ENCODE peak calls at places on chromosomes 7 and 10, in four cellular contexts. One of them, this sample, is unnamed.
A peak's percentile ranks its signal among the peaks of the same experiment; 100 is the strongest.

GRCh38 chr7:43164757-43165156 is 52.3 kb downstream of the HECW1 start:
- DNase-seq in A172: peak; percentile 98
- DNase-seq in CD8-positive, alpha-beta T cell: no peak
- DNase-seq in renal cortical epithelial cell: peak; percentile 90
- DNase-seq in this sample: peak; percentile 93

GRCh38 chr7:55046582-55047347 is 27.9 kb downstream of the EGFR start:
- DNase-seq in A172: no peak
- DNase-seq in CD8-positive, alpha-beta T cell: no peak
- DNase-seq in renal cortical epithelial cell: no peak
- DNase-seq in this sample: no peak

GRCh38 chr7:48411619-48412018 is 240.4 kb downstream of the ABCA13 start:
- DNase-seq in A172: peak; percentile 25
- DNase-seq in CD8-positive, alpha-beta T cell: no peak
- DNase-seq in renal cortical epithelial cell: no peak
- DNase-seq in this sample: peak; percentile 38

GRCh38 chr7:92766461-92767003 is 69.8 kb downstream of the CDK6 start:
- DNase-seq in A172: peak; percentile 60
- DNase-seq in CD8-positive, alpha-beta T cell: no peak
- DNase-seq in renal cortical epithelial cell: peak; percentile 86
- DNase-seq in this sample: peak; percentile 65

GRCh38 chr7:115676080-115676479 is 354.5 kb downstream of the TFEC start:
- DNase-seq in A172: peak; percentile 29
- DNase-seq in CD8-positive, alpha-beta T cell: no peak
- DNase-seq in renal cortical epithelial cell: peak; percentile 54
- DNase-seq in this sample: peak; percentile 40

GRCh38 chr7:78301361-78301760 is 502.8 kb downstream of the PHTF2 start:
- DNase-seq in A172: no peak
- DNase-seq in CD8-positive, alpha-beta T cell: no peak
- DNase-seq in renal cortical epithelial cell: peak; percentile 40
- DNase-seq in this sample: no peak

GRCh38 chr7:68192941-68193340 is 1196.3 kb downstream of the TYW1 start:
- DNase-seq in A172: no peak
- DNase-seq in CD8-positive, alpha-beta T cell: no peak
- DNase-seq in renal cortical epithelial cell: no peak
- DNase-seq in this sample: no peak

GRCh38 chr7:86826948-86827347 is 183.2 kb downstream of the GRM3 start:
- DNase-seq in A172: no peak
- DNase-seq in CD8-positive, alpha-beta T cell: no peak
- DNase-seq in renal cortical epithelial cell: no peak
- DNase-seq in this sample: no peak

GRCh38 chr10:123380491-123381085 is 226.4 kb downstream of the BUB3 start:
- DNase-seq in A172: peak; percentile 2
- DNase-seq in CD8-positive, alpha-beta T cell: no peak
- DNase-seq in renal cortical epithelial cell: peak; percentile 22
- DNase-seq in this sample: peak; percentile 24

GRCh38 chr10:88835095-88835909 is 16.3 kb downstream of the ANKRD22 start:
- DNase-seq in A172: peak; percentile 75
- DNase-seq in CD8-positive, alpha-beta T cell: peak; percentile 85
- DNase-seq in renal cortical epithelial cell: peak; percentile 74
- DNase-seq in this sample: peak; percentile 77

GRCh38 chr7:17097668-17098297 is 200.7 kb upstream of the AHR start:
- DNase-seq in A172: no peak
- DNase-seq in CD8-positive, alpha-beta T cell: no peak
- DNase-seq in renal cortical epithelial cell: peak; percentile 1
- DNase-seq in this sample: no peak

GRCh38 chr7:75928600-75928939 is 13.6 kb downstream of the POR start:
- DNase-seq in A172: no peak
- DNase-seq in CD8-positive, alpha-beta T cell: peak; percentile 37
- DNase-seq in renal cortical epithelial cell: no peak
- DNase-seq in this sample: no peak

GRCh38 chr7:82745117-82745516 is 301.5 kb upstream of the CACNA2D1 start:
- DNase-seq in A172: peak; percentile 35
- DNase-seq in CD8-positive, alpha-beta T cell: no peak
- DNase-seq in renal cortical epithelial cell: peak; percentile 68
- DNase-seq in this sample: no peak

GRCh38 chr10:107614939-107615665 is 450.6 kb upstream of the SORCS1 start:
- DNase-seq in A172: peak; percentile 61
- DNase-seq in CD8-positive, alpha-beta T cell: no peak
- DNase-seq in renal cortical epithelial cell: no peak
- DNase-seq in this sample: peak; percentile 39

GRCh38 chr7:767941-768729 is 41.1 kb upstream of the PRKAR1B start:
- DNase-seq in A172: no peak
- DNase-seq in CD8-positive, alpha-beta T cell: no peak
- DNase-seq in renal cortical epithelial cell: peak; percentile 100
- DNase-seq in this sample: no peak

GRCh38 chr10:114523876-114524275 is 119.6 kb upstream of the AFAP1L2 start:
- DNase-seq in A172: no peak
- DNase-seq in CD8-positive, alpha-beta T cell: no peak
- DNase-seq in renal cortical epithelial cell: no peak
- DNase-seq in this sample: no peak

GRCh38 chr10:77267703-77268630 is 369.6 kb downstream of the KCNMA1 start:
- DNase-seq in A172: no peak
- DNase-seq in CD8-positive, alpha-beta T cell: no peak
- DNase-seq in renal cortical epithelial cell: no peak
- DNase-seq in this sample: peak; percentile 34

GRCh38 chr7:156919132-156919713 is 26.2 kb upstream of the LMBR1 start:
- DNase-seq in A172: no peak
- DNase-seq in CD8-positive, alpha-beta T cell: no peak
- DNase-seq in renal cortical epithelial cell: peak; percentile 73
- DNase-seq in this sample: no peak

GRCh38 chr7:30476401-30477145 is 2.0 kb downstream of the NOD1 start:
- DNase-seq in A172: no peak
- DNase-seq in CD8-positive, alpha-beta T cell: no peak
- DNase-seq in renal cortical epithelial cell: no peak
- DNase-seq in this sample: no peak

GRCh38 chr7:107387573-107388219 is 82.2 kb upstream of the GPR22 start:
- DNase-seq in A172: peak; percentile 68
- DNase-seq in CD8-positive, alpha-beta T cell: no peak
- DNase-seq in renal cortical epithelial cell: peak; percentile 68
- DNase-seq in this sample: no peak

GRCh38 chr7:151631968-151632749 is 112.5 kb upstream of the RHEB start:
- DNase-seq in A172: peak; percentile 35
- DNase-seq in CD8-positive, alpha-beta T cell: peak; percentile 91
- DNase-seq in renal cortical epithelial cell: no peak
- DNase-seq in this sample: peak; percentile 71

GRCh38 chr10:95337761-95338160 is 47.0 kb upstream of the PDLIM1 start:
- DNase-seq in A172: no peak
- DNase-seq in CD8-positive, alpha-beta T cell: no peak
- DNase-seq in renal cortical epithelial cell: no peak
- DNase-seq in this sample: no peak

GRCh38 chr10:108250954-108251620 is 1086.6 kb upstream of the SORCS1 start:
- DNase-seq in A172: peak; percentile 60
- DNase-seq in CD8-positive, alpha-beta T cell: no peak
- DNase-seq in renal cortical epithelial cell: no peak
- DNase-seq in this sample: peak; percentile 90

GRCh38 chr7:44796034-44796503 is 412 bp upstream of the PPIA start:
- DNase-seq in A172: peak; percentile 66
- DNase-seq in CD8-positive, alpha-beta T cell: no peak
- DNase-seq in renal cortical epithelial cell: no peak
- DNase-seq in this sample: no peak

GRCh38 chr10:17910144-17910789 is 41.5 kb upstream of the SLC39A12 start:
- DNase-seq in A172: peak; percentile 62
- DNase-seq in CD8-positive, alpha-beta T cell: no peak
- DNase-seq in renal cortical epithelial cell: peak; percentile 47
- DNase-seq in this sample: peak; percentile 52

GRCh38 chr7:36404639-36405408 is 15.2 kb downstream of the ANLN start:
- DNase-seq in A172: no peak
- DNase-seq in CD8-positive, alpha-beta T cell: no peak
- DNase-seq in renal cortical epithelial cell: no peak
- DNase-seq in this sample: no peak

GRCh38 chr10:31262672-31263071 is 56.3 kb upstream of the ZEB1 start:
- DNase-seq in A172: no peak
- DNase-seq in CD8-positive, alpha-beta T cell: no peak
- DNase-seq in renal cortical epithelial cell: no peak
- DNase-seq in this sample: no peak

GRCh38 chr10:110843031-110843430 is 28.7 kb upstream of the PDCD4 start:
- DNase-seq in A172: no peak
- DNase-seq in CD8-positive, alpha-beta T cell: peak; percentile 48
- DNase-seq in renal cortical epithelial cell: no peak
- DNase-seq in this sample: no peak

This sample was measured in HT1080.